ENCODE peak calls at places on chromosomes 7 and 10, in seven cellular contexts. D is ELR; H is AG08395; F is NCI-H774; U is bronchial epithelial cell; Y is stimulated activated CD8-positive, alpha-beta memory T cell treated with anti-CD3 and anti-CD28 coated beads, Interleukin-4, amount 100 ng/mL, for 4 hours; S is AG10803. G is an unnamed sample.

GRCh38 chr10:80996615-80997193 is 459.0 kb downstream of the SH2D4B start:
- DNase-seq in U (no peak), H (no peak), Y (no peak), S (no peak), F (no peak), D (no peak), G (no peak)

GRCh38 chr7:142964502-142965246 is 2.5 kb upstream of the KEL start:
- DNase-seq in H (no peak), U (peak; percentile 22), D (peak; percentile 1), S (no peak), F (no peak), Y (no peak), G (no peak)

GRCh38 chr7:94395141-94396041 is 696 bp downstream of the COL1A2 start:
- DNase-seq in Y (no peak), U (peak; percentile 80), D (peak; percentile 89), S (peak; percentile 87), H (no peak), F (peak; percentile 16), G (peak; percentile 63)

GRCh38 chr10:36492590-36493510 is 632.5 kb upstream of the ANKRD30A start:
- DNase-seq in H (peak; percentile 65), D (peak; percentile 56), F (no peak), S (peak; percentile 65), Y (no peak), U (peak; percentile 70), G (peak; percentile 36)

GRCh38 chr10:63421591-63421990 is 44.2 kb downstream of the JMJD1C start:
- DNase-seq in H (no peak), Y (no peak), F (no peak), S (no peak), D (no peak), U (no peak), G (no peak)

GRCh38 chr7:43869898-43870240 is 552 bp upstream of the MRPS24 start:
- DNase-seq in H (peak; percentile 86), S (peak; percentile 96), Y (no peak), D (peak; percentile 99), F (no peak), U (peak; percentile 89), G (peak; percentile 93)

GRCh38 chr10:62766383-62766782 is 38.1 kb upstream of the ADO start:
- DNase-seq in F (no peak), H (no peak), D (no peak), Y (no peak), U (no peak), S (no peak), G (no peak)

GRCh38 chr7:47366960-47367359 is 215.0 kb downstream of the TNS3 start:
- DNase-seq in H (no peak), D (no peak), F (no peak), Y (no peak), S (no peak), U (no peak), G (no peak)

GRCh38 chr7:112070674-112071256 is 135.4 kb downstream of the DOCK4 start:
- DNase-seq in U (no peak), F (no peak), D (no peak), H (no peak), Y (no peak), S (no peak), G (no peak)

GRCh38 chr10:35423505-35424306 is 87.4 kb downstream of the CCNY start:
- DNase-seq in S (peak; percentile 57), F (no peak), U (peak; percentile 78), Y (no peak), D (peak; percentile 95), H (peak; percentile 63), G (peak; percentile 75)

GRCh38 chr7:149171894-149172533 is 23.3 kb upstream of the ZNF282 start:
- DNase-seq in U (peak; percentile 93), H (no peak), F (no peak), S (no peak), D (peak; percentile 84), Y (no peak), G (peak; percentile 83)

GRCh38 chr7:140571537-140572122 is 69.0 kb downstream of the DENND2A start:
- DNase-seq in H (no peak), D (peak; percentile 17), F (no peak), U (peak; percentile 79), Y (no peak), S (peak; percentile 40), G (peak; percentile 65)

GRCh38 chr10:10092581-10092980 is 925.1 kb upstream of the CELF2 start:
- DNase-seq in U (no peak), F (no peak), Y (no peak), S (peak; percentile 4), H (peak; percentile 8), D (no peak), G (no peak)

GRCh38 chr10:132978542-132978941 is 36.2 kb upstream of the CFAP46 start:
- DNase-seq in H (no peak), F (no peak), U (no peak), Y (no peak), S (no peak), D (no peak), G (no peak)

GRCh38 chr10:86313621-86314041 is 53.0 kb downstream of the GRID1 start:
- DNase-seq in Y (no peak), U (no peak), F (no peak), D (no peak), H (no peak), S (no peak), G (no peak)

GRCh38 chr10:37704566-37704965 is 152.8 kb downstream of the ZNF248 start:
- DNase-seq in H (no peak), U (no peak), D (no peak), Y (no peak), S (no peak), F (no peak), G (no peak)

GRCh38 chr7:55087521-55087961 is 68.7 kb downstream of the EGFR start:
- DNase-seq in Y (no peak), D (no peak), F (no peak), U (no peak), H (no peak), S (no peak), G (no peak)

GRCh38 chr10:11685787-11686218 is 56.4 kb upstream of the ECHDC3 start:
- DNase-seq in S (peak; percentile 9), D (peak; percentile 28), F (peak; percentile 39), H (no peak), U (peak; percentile 73), Y (no peak), G (peak; percentile 61)

GRCh38 chr7:150966002-150966401 is 12.1 kb downstream of the KCNH2 start:
- DNase-seq in S (no peak), H (no peak), Y (no peak), U (no peak), D (peak; percentile 19), F (no peak), G (no peak)

GRCh38 chr7:428387-428786 is 91.3 kb downstream of the PDGFA start:
- DNase-seq in Y (no peak), S (no peak), H (no peak), D (no peak), F (no peak), U (no peak), G (no peak)

GRCh38 chr10:120422459-120422858 is 34.6 kb upstream of the PLPP4 start:
- DNase-seq in F (no peak), H (peak; percentile 86), U (peak; percentile 50), D (peak; percentile 93), Y (no peak), S (peak; percentile 91), G (peak; percentile 73)